ENCODE peak calls at places on chromosomes 1 and 21, in seven cellular contexts. One of them, this sample, is unnamed.

GRCh38 chr1:78491311-78492071 is 717 bp downstream of the PTGFR start:
- DNase-seq in tibial artery: peak; percentile 67
- DNase-seq in heart right ventricle: peak; percentile 6
- DNase-seq in psoas muscle: peak; percentile 64
- DNase-seq in stomach: no peak
- DNase-seq in HCT116: no peak
- DNase-seq in brain microvascular endothelial cell: peak; percentile 39
- DNase-seq in this sample: no peak

GRCh38 chr21:43361127-43361492 is 65.8 kb downstream of the SIK1 start:
- DNase-seq in tibial artery: no peak
- DNase-seq in heart right ventricle: peak; percentile 67
- DNase-seq in psoas muscle: peak; percentile 79
- DNase-seq in stomach: no peak
- DNase-seq in HCT116: no peak
- DNase-seq in brain microvascular endothelial cell: peak; percentile 44
- DNase-seq in this sample: no peak

GRCh38 chr1:206727981-206728380 is 42.6 kb upstream of the IL19 start:
- DNase-seq in tibial artery: no peak
- DNase-seq in heart right ventricle: no peak
- DNase-seq in psoas muscle: no peak
- DNase-seq in stomach: peak; percentile 4
- DNase-seq in HCT116: no peak
- DNase-seq in brain microvascular endothelial cell: no peak
- DNase-seq in this sample: no peak

GRCh38 chr1:4710592-4711190 is 56.3 kb downstream of the AJAP1 start:
- DNase-seq in tibial artery: no peak
- DNase-seq in heart right ventricle: no peak
- DNase-seq in psoas muscle: no peak
- DNase-seq in stomach: no peak
- DNase-seq in HCT116: no peak
- DNase-seq in brain microvascular endothelial cell: no peak
- DNase-seq in this sample: no peak

GRCh38 chr1:182587087-182587486 is 2.0 kb downstream of the RNASEL start:
- DNase-seq in tibial artery: no peak
- DNase-seq in heart right ventricle: no peak
- DNase-seq in psoas muscle: no peak
- DNase-seq in stomach: no peak
- DNase-seq in HCT116: no peak
- DNase-seq in brain microvascular endothelial cell: no peak
- DNase-seq in this sample: no peak

GRCh38 chr1:179079113-179079761 is 2.6 kb upstream of the TOR3A start:
- DNase-seq in tibial artery: peak; percentile 60
- DNase-seq in heart right ventricle: peak; percentile 64
- DNase-seq in psoas muscle: no peak
- DNase-seq in stomach: peak; percentile 47
- DNase-seq in HCT116: peak; percentile 56
- DNase-seq in brain microvascular endothelial cell: peak; percentile 77
- DNase-seq in this sample: no peak

GRCh38 chr21:44337941-44338895 is 972 bp downstream of the CFAP410 start:
- DNase-seq in tibial artery: peak; percentile 71
- DNase-seq in heart right ventricle: peak; percentile 79
- DNase-seq in psoas muscle: peak; percentile 84
- DNase-seq in stomach: peak; percentile 66
- DNase-seq in HCT116: peak; percentile 47
- DNase-seq in brain microvascular endothelial cell: peak; percentile 47
- DNase-seq in this sample: peak; percentile 67

GRCh38 chr1:56901720-56902119 is 47.1 kb downstream of the C8A start:
- DNase-seq in tibial artery: no peak
- DNase-seq in heart right ventricle: no peak
- DNase-seq in psoas muscle: no peak
- DNase-seq in stomach: no peak
- DNase-seq in HCT116: no peak
- DNase-seq in brain microvascular endothelial cell: no peak
- DNase-seq in this sample: no peak

GRCh38 chr1:178232949-178233348 is 139.0 kb downstream of the RASAL2 start:
- DNase-seq in tibial artery: no peak
- DNase-seq in heart right ventricle: no peak
- DNase-seq in psoas muscle: no peak
- DNase-seq in stomach: no peak
- DNase-seq in HCT116: no peak
- DNase-seq in brain microvascular endothelial cell: no peak
- DNase-seq in this sample: no peak

GRCh38 chr1:8294170-8294697 is 23.7 kb upstream of the SLC45A1 start:
- DNase-seq in tibial artery: no peak
- DNase-seq in heart right ventricle: no peak
- DNase-seq in psoas muscle: no peak
- DNase-seq in stomach: no peak
- DNase-seq in HCT116: no peak
- DNase-seq in brain microvascular endothelial cell: no peak
- DNase-seq in this sample: no peak

GRCh38 chr1:230855886-230856285 is 12.4 kb downstream of the C1orf198 start:
- DNase-seq in tibial artery: no peak
- DNase-seq in heart right ventricle: no peak
- DNase-seq in psoas muscle: no peak
- DNase-seq in stomach: no peak
- DNase-seq in HCT116: no peak
- DNase-seq in brain microvascular endothelial cell: no peak
- DNase-seq in this sample: no peak

GRCh38 chr21:17858764-17859163 is 39.6 kb upstream of the C21orf91 start:
- DNase-seq in tibial artery: no peak
- DNase-seq in heart right ventricle: no peak
- DNase-seq in psoas muscle: no peak
- DNase-seq in stomach: no peak
- DNase-seq in HCT116: no peak
- DNase-seq in brain microvascular endothelial cell: no peak
- DNase-seq in this sample: peak; percentile 44

GRCh38 chr1:36520771-36521420 is 38.2 kb upstream of the CSF3R start:
- DNase-seq in tibial artery: no peak
- DNase-seq in heart right ventricle: no peak
- DNase-seq in psoas muscle: no peak
- DNase-seq in stomach: peak; percentile 3
- DNase-seq in HCT116: no peak
- DNase-seq in brain microvascular endothelial cell: no peak
- DNase-seq in this sample: no peak

GRCh38 chr21:44291078-44291935 is 5.6 kb downstream of the AIRE start:
- DNase-seq in tibial artery: no peak
- DNase-seq in heart right ventricle: no peak
- DNase-seq in psoas muscle: peak; percentile 54
- DNase-seq in stomach: no peak
- DNase-seq in HCT116: no peak
- DNase-seq in brain microvascular endothelial cell: no peak
- DNase-seq in this sample: no peak

GRCh38 chr1:234408757-234409156 is 35.5 kb downstream of the COA6 start:
- DNase-seq in tibial artery: no peak
- DNase-seq in heart right ventricle: no peak
- DNase-seq in psoas muscle: no peak
- DNase-seq in stomach: no peak
- DNase-seq in HCT116: no peak
- DNase-seq in brain microvascular endothelial cell: no peak
- DNase-seq in this sample: no peak

GRCh38 chr1:229874609-229875008 is 192.4 kb upstream of the GALNT2 start:
- DNase-seq in tibial artery: no peak
- DNase-seq in heart right ventricle: no peak
- DNase-seq in psoas muscle: no peak
- DNase-seq in stomach: no peak
- DNase-seq in HCT116: no peak
- DNase-seq in brain microvascular endothelial cell: no peak
- DNase-seq in this sample: no peak

GRCh38 chr1:8831329-8831728 is 13.9 kb upstream of the RERE start:
- DNase-seq in tibial artery: no peak
- DNase-seq in heart right ventricle: no peak
- DNase-seq in psoas muscle: no peak
- DNase-seq in stomach: no peak
- DNase-seq in HCT116: no peak
- DNase-seq in brain microvascular endothelial cell: no peak
- DNase-seq in this sample: no peak

GRCh38 chr1:116540088-116540487 is 30.7 kb downstream of the CD58 start:
- DNase-seq in tibial artery: no peak
- DNase-seq in heart right ventricle: no peak
- DNase-seq in psoas muscle: no peak
- DNase-seq in stomach: no peak
- DNase-seq in HCT116: no peak
- DNase-seq in brain microvascular endothelial cell: no peak
- DNase-seq in this sample: no peak

GRCh38 chr1:223733898-223734852 is 21.8 kb downstream of the CAPN2 start:
- DNase-seq in tibial artery: no peak
- DNase-seq in heart right ventricle: no peak
- DNase-seq in psoas muscle: no peak
- DNase-seq in stomach: peak; percentile 75
- DNase-seq in HCT116: no peak
- DNase-seq in brain microvascular endothelial cell: no peak
- DNase-seq in this sample: peak; percentile 55

GRCh38 chr1:28860332-28861073 is 48.5 kb downstream of the OPRD1 start:
- DNase-seq in tibial artery: no peak
- DNase-seq in heart right ventricle: no peak
- DNase-seq in psoas muscle: no peak
- DNase-seq in stomach: peak; percentile 69
- DNase-seq in HCT116: no peak
- DNase-seq in brain microvascular endothelial cell: peak; percentile 11
- DNase-seq in this sample: no peak

GRCh38 chr1:11761988-11762406 is at the start of gene C1orf167:
- DNase-seq in tibial artery: no peak
- DNase-seq in heart right ventricle: no peak
- DNase-seq in psoas muscle: no peak
- DNase-seq in stomach: peak; percentile 34
- DNase-seq in HCT116: no peak
- DNase-seq in brain microvascular endothelial cell: no peak
- DNase-seq in this sample: no peak

GRCh38 chr21:33794586-33794985 is 121.0 kb downstream of the ATP5PO start:
- DNase-seq in tibial artery: no peak
- DNase-seq in heart right ventricle: no peak
- DNase-seq in psoas muscle: no peak
- DNase-seq in stomach: no peak
- DNase-seq in HCT116: no peak
- DNase-seq in brain microvascular endothelial cell: no peak
- DNase-seq in this sample: no peak

GRCh38 chr1:188517139-188517538 is 1688.4 kb downstream of the PLA2G4A start:
- DNase-seq in tibial artery: no peak
- DNase-seq in heart right ventricle: no peak
- DNase-seq in psoas muscle: no peak
- DNase-seq in stomach: no peak
- DNase-seq in HCT116: no peak
- DNase-seq in brain microvascular endothelial cell: no peak
- DNase-seq in this sample: no peak

GRCh38 chr1:168628807-168629206 is 52.4 kb downstream of the XCL1 start:
- DNase-seq in tibial artery: no peak
- DNase-seq in heart right ventricle: no peak
- DNase-seq in psoas muscle: no peak
- DNase-seq in stomach: no peak
- DNase-seq in HCT116: peak; percentile 78
- DNase-seq in brain microvascular endothelial cell: peak; percentile 52
- DNase-seq in this sample: no peak

GRCh38 chr1:177246710-177247588 is 76.2 kb downstream of the BRINP2 start:
- DNase-seq in tibial artery: no peak
- DNase-seq in heart right ventricle: no peak
- DNase-seq in psoas muscle: no peak
- DNase-seq in stomach: no peak
- DNase-seq in HCT116: no peak
- DNase-seq in brain microvascular endothelial cell: no peak
- DNase-seq in this sample: no peak

GRCh38 chr1:86704972-86705632 is 726 bp downstream of the SH3GLB1 start:
- DNase-seq in tibial artery: peak; percentile 57
- DNase-seq in heart right ventricle: peak; percentile 75
- DNase-seq in psoas muscle: peak; percentile 79
- DNase-seq in stomach: peak; percentile 49
- DNase-seq in HCT116: peak; percentile 8
- DNase-seq in brain microvascular endothelial cell: peak; percentile 44
- DNase-seq in this sample: peak; percentile 58

GRCh38 chr1:92169161-92169560 is 48.6 kb upstream of the C1orf146 start:
- DNase-seq in tibial artery: no peak
- DNase-seq in heart right ventricle: no peak
- DNase-seq in psoas muscle: no peak
- DNase-seq in stomach: no peak
- DNase-seq in HCT116: no peak
- DNase-seq in brain microvascular endothelial cell: no peak
- DNase-seq in this sample: no peak

GRCh38 chr1:53183277-53183990 is 13.2 kb upstream of the CPT2 start:
- DNase-seq in tibial artery: peak; percentile 39
- DNase-seq in heart right ventricle: no peak
- DNase-seq in psoas muscle: no peak
- DNase-seq in stomach: peak; percentile 77
- DNase-seq in HCT116: no peak
- DNase-seq in brain microvascular endothelial cell: no peak
- DNase-seq in this sample: no peak

GRCh38 chr1:29269356-29269755 is 33.0 kb downstream of the PTPRU start:
- DNase-seq in tibial artery: no peak
- DNase-seq in heart right ventricle: no peak
- DNase-seq in psoas muscle: no peak
- DNase-seq in stomach: no peak
- DNase-seq in HCT116: no peak
- DNase-seq in brain microvascular endothelial cell: no peak
- DNase-seq in this sample: peak; percentile 68

GRCh38 chr1:41618871-41619270 is 134.4 kb upstream of the EDN2 start:
- DNase-seq in tibial artery: no peak
- DNase-seq in heart right ventricle: no peak
- DNase-seq in psoas muscle: no peak
- DNase-seq in stomach: no peak
- DNase-seq in HCT116: no peak
- DNase-seq in brain microvascular endothelial cell: no peak
- DNase-seq in this sample: no peak
- TF ChIP-seq CTCF in tibial artery: no peak
- TF ChIP-seq CTCF in heart right ventricle: no peak
- TF ChIP-seq CTCF in psoas muscle: no peak
- TF ChIP-seq CTCF in stomach: no peak
- TF ChIP-seq CTCF in HCT116: no peak
- TF ChIP-seq CTCF in brain microvascular endothelial cell: no peak
- TF ChIP-seq CTCF in this sample: no peak

DNA sequence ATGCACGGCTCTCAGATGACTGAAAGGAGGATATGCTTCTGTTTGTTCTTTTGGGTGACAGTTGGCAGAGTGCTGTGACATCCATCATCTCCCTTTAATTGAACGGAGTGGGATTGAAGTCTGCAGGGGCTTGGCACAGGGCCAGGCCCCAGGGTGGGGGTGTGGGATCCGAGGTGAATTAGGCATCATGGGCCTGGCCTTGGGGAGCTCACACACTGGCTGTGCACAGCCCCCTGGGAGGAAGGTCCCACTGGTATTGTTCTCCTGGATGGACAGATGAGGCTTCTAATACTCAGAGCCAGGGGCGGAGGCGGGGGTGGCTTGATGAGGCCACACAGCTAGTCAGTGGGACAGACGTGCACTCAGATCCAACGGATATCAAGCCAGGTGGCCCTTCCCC is 19.3 kb downstream of the EPHB2 start:
- DNase-seq in tibial artery: no peak
- DNase-seq in heart right ventricle: no peak
- DNase-seq in psoas muscle: no peak
- DNase-seq in stomach: no peak
- DNase-seq in HCT116: no peak
- DNase-seq in brain microvascular endothelial cell: no peak
- DNase-seq in this sample: no peak
- H3K27me3 ChIP-seq in tibial artery: no peaks in the 10 kb centered on the region
- H3K27me3 ChIP-seq in heart right ventricle: peaks cover 4% of the 10 kb centered on the region
- H3K27me3 ChIP-seq in psoas muscle: no peaks in the 10 kb centered on the region
- H3K27me3 ChIP-seq in stomach: peaks cover 2% of the 10 kb centered on the region
- H3K27me3 ChIP-seq in HCT116: no peaks in the 10 kb centered on the region
- H3K27me3 ChIP-seq in brain microvascular endothelial cell: no peaks in the 10 kb centered on the region
- H3K27me3 ChIP-seq in this sample: no peaks in the 10 kb centered on the region

GRCh38 chr1:236795035-236795756 is at the start of gene MTR:
- DNase-seq in tibial artery: peak; percentile 99
- DNase-seq in heart right ventricle: peak; percentile 99
- DNase-seq in psoas muscle: peak; percentile 99
- DNase-seq in stomach: peak; percentile 98
- DNase-seq in HCT116: peak; percentile 97
- DNase-seq in brain microvascular endothelial cell: peak; percentile 98
- DNase-seq in this sample: peak; percentile 98
- TF ChIP-seq CTCF in tibial artery: no peak
- TF ChIP-seq CTCF in heart right ventricle: no peak
- TF ChIP-seq CTCF in psoas muscle: no peak
- TF ChIP-seq CTCF in stomach: no peak
- TF ChIP-seq CTCF in HCT116: no peak
- TF ChIP-seq CTCF in brain microvascular endothelial cell: no peak
- TF ChIP-seq CTCF in this sample: peak; percentile 10

GRCh38 chr21:19475525-19475924 is 1071.9 kb upstream of the TMPRSS15 start:
- DNase-seq in tibial artery: no peak
- DNase-seq in heart right ventricle: no peak
- DNase-seq in psoas muscle: no peak
- DNase-seq in stomach: no peak
- DNase-seq in HCT116: no peak
- DNase-seq in brain microvascular endothelial cell: no peak
- DNase-seq in this sample: no peak
- H3K27me3 ChIP-seq in tibial artery: no peaks in the 10 kb centered on the region
- H3K27me3 ChIP-seq in heart right ventricle: no peaks in the 10 kb centered on the region
- H3K27me3 ChIP-seq in psoas muscle: no peaks in the 10 kb centered on the region
- H3K27me3 ChIP-seq in stomach: no peaks in the 10 kb centered on the region
- H3K27me3 ChIP-seq in HCT116: no peaks in the 10 kb centered on the region
- H3K27me3 ChIP-seq in brain microvascular endothelial cell: no peaks in the 10 kb centered on the region
- H3K27me3 ChIP-seq in this sample: no peaks in the 10 kb centered on the region

This sample was measured in dorsolateral prefrontal cortex.